ENCODE peak calls at places on chromosomes 13 and 19, in nine cellular contexts. T is neuronal stem cell, F is right cardiac atrium, E is fibroblast of lung, J is tibial nerve, G is ovary, K is IMR-90, U is uterus, Z is NT2/D1. B is an unnamed sample. For H3K4me1, the result is how much of the 10 kb centered on the place peaks cover.

GRCh38 chr19:16139752-16140151 is 3.7 kb upstream of the HSH2D start:
- DNase-seq in T (no peak), F (no peak), E (no peak), J (no peak), G (no peak), K (no peak), U (no peak), Z (no peak), B (no peak)

GRCh38 chr19:35901055-35901644 is 810 bp upstream of the NFKBID start:
- DNase-seq in T (no peak), F (no peak), E (peak), J (no peak), G (no peak), K (peak), U (no peak), Z (no peak), B (no peak)

GRCh38 chr19:5369962-5370367 is 29.4 kb upstream of the PTPRS start:
- DNase-seq in T (peak), F (peak), E (peak), J (no peak), G (no peak), K (no peak), U (no peak), Z (no peak), B (no peak)

GRCh38 chr13:45299194-45299593 is 41.8 kb downstream of the TPT1 start:
- DNase-seq in T (no peak), F (no peak), E (peak), J (no peak), G (no peak), K (peak), U (no peak), Z (no peak), B (no peak)

GRCh38 chr13:35388979-35389378 is 87.5 kb downstream of the MAB21L1 start:
- DNase-seq in T (peak), F (no peak), E (peak), J (no peak), G (no peak), K (peak), U (no peak), Z (no peak), B (no peak)

GRCh38 chr19:7534531-7534980 is 961 bp upstream of the PNPLA6 start:
- DNase-seq in T (peak), F (peak), E (peak), J (no peak), G (peak), K (peak), U (peak), Z (peak), B (peak)

GRCh38 chr13:49855930-49856329 is 63.4 kb upstream of the KPNA3 start:
- DNase-seq in T (no peak), F (no peak), E (no peak), J (no peak), G (no peak), K (no peak), U (no peak), Z (no peak), B (no peak)

GRCh38 chr13:73602295-73602694 is 531.9 kb downstream of the KLF12 start:
- DNase-seq in T (no peak), F (no peak), E (peak), J (no peak), G (no peak), K (peak), U (no peak), Z (no peak), B (no peak)

GRCh38 chr13:50071399-50071798 is 56.2 kb downstream of the KCNRG start:
- DNase-seq in T (no peak), F (no peak), E (no peak), J (no peak), G (no peak), K (no peak), U (no peak), Z (no peak), B (no peak)

GRCh38 chr13:51844862-51845573 is at the start of gene TMEM272:
- DNase-seq in T (peak), F (peak), E (peak), J (no peak), G (peak), K (peak), U (peak), Z (peak), B (no peak)

GRCh38 chr13:67107973-67108372 is 122.2 kb downstream of the PCDH9 start:
- DNase-seq in T (no peak), F (no peak), E (no peak), J (no peak), G (no peak), K (no peak), U (no peak), Z (no peak), B (no peak)

GRCh38 chr13:73090116-73090811 is 31.5 kb downstream of the KLF5 start:
- DNase-seq in T (no peak), F (no peak), E (peak), J (no peak), G (no peak), K (peak), U (no peak), Z (peak), B (no peak)

GRCh38 chr13:98785405-98785804 is 32.9 kb upstream of the SLC15A1 start:
- DNase-seq in T (no peak), F (no peak), E (no peak), J (no peak), G (no peak), K (no peak), U (no peak), Z (no peak), B (no peak)

GRCh38 chr19:35224681-35225604 is 3.6 kb downstream of the FAM187B start:
- DNase-seq in T (no peak), F (peak), E (no peak), J (no peak), G (no peak), K (no peak), U (no peak), Z (no peak), B (no peak)

GRCh38 chr19:18684642-18684993 is 1.1 kb downstream of the CRTC1 start:
- DNase-seq in T (no peak), F (peak), E (no peak), J (no peak), G (no peak), K (no peak), U (no peak), Z (no peak), B (no peak)

GRCh38 chr19:41774515-41774980 is 19.2 kb downstream of the CEACAM6 start:
- DNase-seq in T (no peak), F (no peak), E (no peak), J (no peak), G (no peak), K (no peak), U (no peak), Z (no peak), B (peak)

GRCh38 chr13:94249512-94249911 is 230.0 kb downstream of the DCT start:
- DNase-seq in T (peak), F (no peak), E (peak), J (no peak), G (no peak), K (peak), U (no peak), Z (peak), B (no peak)

GRCh38 chr13:108927615-108928014 is 298.2 kb downstream of the MYO16 start:
- DNase-seq in T (no peak), F (no peak), E (no peak), J (no peak), G (no peak), K (no peak), U (no peak), Z (no peak), B (no peak)

GRCh38 chr19:43594710-43595604 is 977 bp downstream of the IRGQ start:
- DNase-seq in T (peak), F (peak), E (peak), J (no peak), G (peak), K (peak), U (no peak), Z (peak), B (peak)

GRCh38 chr13:107562222-107562621 is 653.1 kb downstream of the LIG4 start:
- DNase-seq in T (no peak), F (no peak), E (no peak), J (no peak), G (no peak), K (no peak), U (no peak), Z (no peak), B (no peak)

GRCh38 chr19:38093587-38093986 is 130.4 kb downstream of the DPF1 start:
- DNase-seq in T (no peak), F (peak), E (no peak), J (no peak), G (no peak), K (no peak), U (no peak), Z (no peak), B (no peak)

GRCh38 chr13:110869231-110869804 is 45.6 kb downstream of the ANKRD10 start:
- DNase-seq in T (no peak), F (peak), E (peak), J (no peak), G (no peak), K (no peak), U (peak), Z (no peak), B (no peak)

GRCh38 chr19:8321760-8322637 is 703 bp downstream of the RPS28 start:
- DNase-seq in T (no peak), F (no peak), E (no peak), J (no peak), G (no peak), K (no peak), U (no peak), Z (no peak), B (no peak)

GRCh38 chr19:3398114-3398899 is 31.9 kb downstream of the NFIC start:
- DNase-seq in T (no peak), F (peak), E (peak), J (peak), G (peak), K (peak), U (peak), Z (no peak), B (no peak)

GRCh38 chr13:29758591-29759114 is 91.8 kb downstream of the UBL3 start:
- DNase-seq in T (no peak), F (peak), E (no peak), J (no peak), G (no peak), K (no peak), U (no peak), Z (no peak), B (peak)

GRCh38 chr13:75196112-75196855 is 285.7 kb downstream of the TBC1D4 start:
- DNase-seq in T (no peak), F (no peak), E (peak), J (no peak), G (no peak), K (peak), U (no peak), Z (no peak), B (no peak)

GRCh38 chr13:59635591-59635990 is 528.1 kb downstream of the DIAPH3 start:
- DNase-seq in T (no peak), F (no peak), E (no peak), J (no peak), G (no peak), K (no peak), U (no peak), Z (no peak), B (no peak)

GRCh38 chr13:85798999-85799646 is at the start of gene SLITRK6:
- DNase-seq in T (peak), F (no peak), E (peak), J (no peak), G (no peak), K (peak), U (no peak), Z (peak), B (no peak)

GRCh38 chr19:16888629-16889371 is at the start of gene F2RL3:
- DNase-seq in T (no peak), F (peak), E (no peak), J (no peak), G (peak), K (peak), U (peak), Z (no peak), B (no peak)

GRCh38 chr19:48147597-48148175 is 22.5 kb downstream of the LIG1 start:
- DNase-seq in T (no peak), F (peak), E (no peak), J (no peak), G (no peak), K (no peak), U (no peak), Z (no peak), B (no peak)

GRCh38 chr19:5083547-5083965 is 114.6 kb downstream of the KDM4B start:
- DNase-seq in T (no peak), F (peak), E (no peak), J (no peak), G (peak), K (no peak), U (no peak), Z (no peak), B (no peak)

GRCh38 chr19:39296906-39297305 is 699 bp downstream of the IFNL1 start:
- DNase-seq in T (no peak), F (no peak), E (no peak), J (no peak), G (no peak), K (no peak), U (no peak), Z (no peak), B (no peak)
- H3K4me3 ChIP-seq in T (peak), F (no peak), E (no peak), J (no peak), G (no peak), K (no peak), U (no peak), Z (no peak), B (no peak)

DNA sequence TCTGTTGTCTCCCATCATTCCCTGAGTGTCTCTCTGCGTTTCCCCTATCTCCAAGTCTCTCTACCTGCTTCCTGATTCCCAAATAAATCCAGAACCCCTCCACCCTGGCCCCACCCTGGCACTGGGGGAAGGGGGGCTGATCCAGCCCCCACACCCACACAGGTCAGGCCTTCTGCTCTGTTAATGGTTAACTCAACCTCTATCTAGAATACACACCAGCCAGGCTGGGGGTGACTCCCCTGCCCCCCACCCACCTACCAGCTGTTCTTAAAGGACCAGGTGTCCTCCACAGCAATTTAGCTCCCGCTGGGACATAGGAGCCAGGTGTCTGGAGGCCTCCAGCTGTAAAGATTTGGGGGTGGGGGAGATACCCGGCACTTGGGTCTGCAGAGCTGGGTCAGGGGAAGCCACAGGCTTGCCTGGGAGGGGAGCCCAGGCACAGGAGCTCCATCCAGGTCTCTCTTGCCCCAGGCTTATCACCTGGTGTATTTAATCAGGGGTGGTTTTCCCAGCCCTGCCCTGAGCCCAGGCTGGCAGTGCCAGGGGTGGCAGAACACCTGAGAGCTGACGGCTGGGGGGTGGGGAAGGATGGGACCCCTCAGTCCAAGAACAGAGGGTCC is 3.9 kb downstream of the IRF2BP1 start:
- DNase-seq in T (no peak), F (peak), E (no peak), J (no peak), G (no peak), K (no peak), U (no peak), Z (no peak), B (no peak)
- H3K4me1 ChIP-seq in T (under half), F (under half), E (under half), J (half or more), G (under half), K (under half), U (under half), Z (under half), B (under half)

GRCh38 chr13:46405457-46405856 is 18.4 kb upstream of the RUBCNL start:
- DNase-seq in T (no peak), F (no peak), E (no peak), J (no peak), G (no peak), K (no peak), U (no peak), Z (no peak), B (no peak)
- H3K4me3 ChIP-seq in T (no peak), F (no peak), E (no peak), J (no peak), G (no peak), K (no peak), U (no peak), Z (no peak), B (no peak)

GRCh38 chr19:2326699-2327360 is 1.6 kb downstream of the LSM7 start:
- DNase-seq in T (no peak), F (no peak), E (no peak), J (no peak), G (no peak), K (no peak), U (no peak), Z (no peak), B (no peak)
- H3K4me1 ChIP-seq in T (under half), F (under half), E (under half), J (half or more), G (under half), K (under half), U (under half), Z (under half), B (under half)

B was measured in effector memory CD4-positive, alpha-beta T cell.